ENCODE peak calls at places on chromosomes 16 and 17, in four cellular contexts. J is activated effector memory CD4-positive, alpha-beta T cell treated with anti-CD3 and anti-CD28 coated beads, Interleukin-2, amount 50 U/mL, for 16 hours; B is ACHN; A is HS-27A. H is an unnamed sample.

GRCh38 chr17:82241926-82242697 is 13.3 kb downstream of the SLC16A3 start:
- DNase-seq in J (no peak), B (no peak), A (no peak), H (no peak)

GRCh38 chr17:41474863-41475262 is 6.1 kb downstream of the KRT35 start:
- DNase-seq in J (no peak), B (no peak), A (no peak), H (peak)

GRCh38 chr16:58487566-58488351 is 12.2 kb upstream of the NDRG4 start:
- DNase-seq in J (peak), B (peak), A (peak), H (peak)

GRCh38 chr16:3020604-3021448 is 658 bp downstream of the TNFRSF12A start:
- DNase-seq in J (peak), B (peak), A (peak), H (peak)

GRCh38 chr17:41784207-41784744 is 2.2 kb downstream of the JUP start:
- DNase-seq in J (no peak), B (peak), A (no peak), H (peak)

GRCh38 chr17:74332763-74333220 is 6.8 kb downstream of the KIF19 start:
- DNase-seq in J (no peak), B (no peak), A (no peak), H (no peak)

GRCh38 chr16:86285421-86285820 is 224.9 kb upstream of the FOXF1 start:
- DNase-seq in J (no peak), B (no peak), A (no peak), H (no peak)

GRCh38 chr17:72004476-72005331 is 116.1 kb upstream of the SOX9 start:
- DNase-seq in J (no peak), B (no peak), A (no peak), H (peak)

GRCh38 chr17:59796138-59796537 is 88.7 kb downstream of the VMP1 start:
- DNase-seq in J (no peak), B (no peak), A (no peak), H (no peak)

GRCh38 chr17:10155334-10156081 is 42.9 kb downstream of the GAS7 start:
- DNase-seq in J (no peak), B (no peak), A (no peak), H (peak)

GRCh38 chr17:58593121-58593520 is 78.7 kb upstream of the MTMR4 start:
- DNase-seq in J (no peak), B (no peak), A (no peak), H (no peak)

GRCh38 chr16:56667581-56668571 is at the start of gene MT1G:
- DNase-seq in J (no peak), B (no peak), A (no peak), H (peak)

GRCh38 chr17:43667506-43668438 is 6.0 kb upstream of the MEOX1 start:
- DNase-seq in J (no peak), B (no peak), A (no peak), H (peak)

GRCh38 chr17:2975469-2975958 is 87.9 kb downstream of the OR1D5 start:
- DNase-seq in J (no peak), B (no peak), A (no peak), H (no peak)

GRCh38 chr17:31695456-31696090 is 163.5 kb downstream of the COPRS start:
- DNase-seq in J (no peak), B (no peak), A (no peak), H (peak)

GRCh38 chr17:76469076-76469990 is 1.9 kb downstream of the AANAT start:
- DNase-seq in J (no peak), B (no peak), A (no peak), H (no peak)

GRCh38 chr16:84391151-84391873 is 23.0 kb downstream of the ATP2C2 start:
- DNase-seq in J (no peak), B (no peak), A (no peak), H (peak)

GRCh38 chr17:48238933-48239602 is 131.5 kb downstream of the SNX11 start:
- DNase-seq in J (no peak), B (no peak), A (no peak), H (no peak)

GRCh38 chr17:15436399-15437369 is 30.7 kb downstream of the CDRT4 start:
- DNase-seq in J (peak), B (peak), A (peak), H (peak)

GRCh38 chr16:46914556-46915201 is 30.5 kb downstream of the GPT2 start:
- DNase-seq in J (no peak), B (no peak), A (no peak), H (no peak)